ENCODE peak calls at places on chromosome 9, in five cellular contexts. T is mesendoderm; G is mammary epithelial cell; R is kidney tubule cell; J is stimulated activated CD8-positive, alpha-beta memory T cell treated with anti-CD3 and anti-CD28 coated beads, Interleukin-15, amount 100 ng/mL, for 4 hours. L is an unnamed sample.

GRCh38 chr9:135030711-135031245 is 56.7 kb upstream of the OLFM1 start:
- DNase-seq in T (no peak), G (no peak), R (no peak), J (no peak), L (no peak)

GRCh38 chr9:34744295-34745221 is 34.6 kb upstream of the CCL21 start:
- DNase-seq in T (peak), G (peak), R (peak), J (no peak), L (no peak)

GRCh38 chr9:114446036-114446435 is 58.3 kb upstream of the AKNA start:
- DNase-seq in T (no peak), G (no peak), R (peak), J (no peak), L (no peak)

GRCh38 chr9:131517761-131518190 is 13.3 kb downstream of the UCK1 start:
- DNase-seq in T (no peak), G (no peak), R (no peak), J (no peak), L (no peak)

GRCh38 chr9:133273098-133273497 is 1.9 kb downstream of the ABO start:
- DNase-seq in T (no peak), G (no peak), R (no peak), J (no peak), L (no peak)

GRCh38 chr9:19286634-19287188 is 56.2 kb downstream of the DENND4C start:
- DNase-seq in T (no peak), G (peak), R (no peak), J (no peak), L (no peak)

GRCh38 chr9:111502506-111502905 is 18.3 kb upstream of the ECPAS start:
- DNase-seq in T (no peak), G (peak), R (no peak), J (no peak), L (no peak)

GRCh38 chr9:90815183-90815943 is 13.7 kb downstream of the SYK start:
- DNase-seq in T (peak), G (no peak), R (peak), J (no peak), L (no peak)

GRCh38 chr9:123716339-123716738 is 213.6 kb downstream of the DENND1A start:
- DNase-seq in T (no peak), G (no peak), R (peak), J (no peak), L (no peak)

GRCh38 chr9:71985070-71985956 is 73.9 kb downstream of the C9orf85 start:
- DNase-seq in T (peak), G (no peak), R (peak), J (no peak), L (peak)

GRCh38 chr9:113599647-113600476 is 136.3 kb downstream of the RGS3 start:
- DNase-seq in T (peak), G (no peak), R (peak), J (no peak), L (no peak)

GRCh38 chr9:137373611-137373980 is 49.4 kb downstream of the EXD3 start:
- DNase-seq in T (no peak), G (no peak), R (peak), J (no peak), L (no peak)

GRCh38 chr9:99826579-99826978 is 4.9 kb downstream of the NR4A3 start:
- DNase-seq in T (no peak), G (peak), R (peak), J (no peak), L (peak)

GRCh38 chr9:129393064-129393463 is 215.0 kb upstream of the IER5L start:
- DNase-seq in T (no peak), G (no peak), R (no peak), J (no peak), L (no peak)

GRCh38 chr9:88781500-88782391 is 209.5 kb upstream of the S1PR3 start:
- DNase-seq in T (peak), G (no peak), R (no peak), J (no peak), L (no peak)

GRCh38 chr9:36499156-36499886 is 73.4 kb upstream of the MELK start:
- DNase-seq in T (no peak), G (no peak), R (no peak), J (no peak), L (no peak)

GRCh38 chr9:136615631-136616306 is 46.9 kb upstream of the EGFL7 start:
- DNase-seq in T (peak), G (no peak), R (peak), J (no peak), L (no peak)

GRCh38 chr9:91533382-91533781 is 109.8 kb upstream of the NFIL3 start:
- DNase-seq in T (no peak), G (peak), R (peak), J (no peak), L (no peak)

GRCh38 chr9:111914749-111915424 is 18.3 kb downstream of the UGCG start:
- DNase-seq in T (no peak), G (no peak), R (no peak), J (no peak), L (no peak)

GRCh38 chr9:137018761-137019559 is 9.1 kb downstream of the ABCA2 start:
- DNase-seq in T (no peak), G (no peak), R (no peak), J (no peak), L (no peak)

GRCh38 chr9:93819905-93820304 is 135.2 kb downstream of the BARX1 start:
- DNase-seq in T (no peak), G (no peak), R (no peak), J (no peak), L (no peak)

GRCh38 chr9:29969856-29970647 is 2396.8 kb upstream of the C9orf72 start:
- DNase-seq in T (no peak), G (no peak), R (no peak), J (no peak), L (no peak)

GRCh38 chr9:22005083-22005699 is 3.9 kb downstream of the CDKN2B start:
- DNase-seq in T (peak), G (peak), R (peak), J (no peak), L (no peak)

GRCh38 chr9:4356306-4356705 is 56.4 kb upstream of the GLIS3 start:
- DNase-seq in T (no peak), G (no peak), R (no peak), J (no peak), L (no peak)

GRCh38 chr9:93491593-93492232 is 38.3 kb upstream of the FAM120AOS start:
- DNase-seq in T (no peak), G (no peak), R (no peak), J (no peak), L (no peak)

GRCh38 chr9:7347556-7347955 is 452.0 kb downstream of the DMAC1 start:
- DNase-seq in T (no peak), G (no peak), R (no peak), J (no peak), L (no peak)

GRCh38 chr9:128521955-128522354 is 17.4 kb downstream of the GLE1 start:
- DNase-seq in T (no peak), G (no peak), R (no peak), J (no peak), L (no peak)

GRCh38 chr9:75083188-75083976 is 4.6 kb downstream of the NMRK1 start:
- DNase-seq in T (peak), G (peak), R (peak), J (no peak), L (no peak)

GRCh38 chr9:88736136-88736637 is 201.2 kb downstream of the NXNL2 start:
- DNase-seq in T (no peak), G (no peak), R (no peak), J (no peak), L (no peak)

GRCh38 chr9:17837931-17838330 is 259.1 kb downstream of the SH3GL2 start:
- DNase-seq in T (peak), G (no peak), R (no peak), J (no peak), L (no peak)

GRCh38 chr9:34869390-34869789 is 88.7 kb upstream of the PHF24 start:
- DNase-seq in T (peak), G (peak), R (no peak), J (no peak), L (peak)

GRCh38 chr9:83714316-83714715 is 6.6 kb upstream of the UBQLN1 start:
- DNase-seq in T (no peak), G (no peak), R (no peak), J (no peak), L (no peak)

GRCh38 chr9:68747043-68747533 is 42.0 kb downstream of the PIP5K1B start:
- DNase-seq in T (peak), G (peak), R (no peak), J (no peak), L (peak)

GRCh38 chr9:89441655-89441970 is 56.3 kb downstream of the SEMA4D start:
- DNase-seq in T (no peak), G (no peak), R (no peak), J (no peak), L (no peak)

GRCh38 chr9:71683598-71684235 is 84.6 kb downstream of the CEMIP2 start:
- DNase-seq in T (peak), G (peak), R (peak), J (no peak), L (no peak)

L was measured in trophoblast cell.